ENCODE peak calls at places on chromosome 21, in four cellular contexts. T is brain microvascular endothelial cell, G is cardiac muscle cell, B is mammary epithelial cell. Q is an unnamed sample.

GRCh38 chr21:29748391-29749167 is 191.2 kb downstream of the GRIK1 start:
- DNase-seq in T (no peak), G (no peak), B (no peak), Q (peak)

GRCh38 chr21:36134820-36135390 is at the start of gene CBR3:
- DNase-seq in T (peak), G (no peak), B (no peak), Q (peak)

GRCh38 chr21:39406065-39406464 is 39.5 kb downstream of the LCA5L start:
- DNase-seq in T (no peak), G (no peak), B (no peak), Q (no peak)

GRCh38 chr21:35395728-35396127 is 346.6 kb upstream of the RUNX1 start:
- DNase-seq in T (no peak), G (no peak), B (peak), Q (peak)

GRCh38 chr21:28822882-28823335 is 169.8 kb downstream of the LTN1 start:
- DNase-seq in T (no peak), G (no peak), B (no peak), Q (peak)

GRCh38 chr21:14273736-14274538 is 58.0 kb downstream of the RBM11 start:
- DNase-seq in T (no peak), G (no peak), B (peak), Q (no peak)

GRCh38 chr21:43211085-43212071 is 42.6 kb downstream of the CRYAA start:
- DNase-seq in T (no peak), G (peak), B (no peak), Q (peak)

GRCh38 chr21:42638266-42638863 is 15.1 kb upstream of the PDE9A start:
- DNase-seq in T (no peak), G (no peak), B (no peak), Q (no peak)

GRCh38 chr21:22631066-22631465 is 1632.9 kb downstream of the NCAM2 start:
- DNase-seq in T (no peak), G (no peak), B (no peak), Q (no peak)

DNA sequence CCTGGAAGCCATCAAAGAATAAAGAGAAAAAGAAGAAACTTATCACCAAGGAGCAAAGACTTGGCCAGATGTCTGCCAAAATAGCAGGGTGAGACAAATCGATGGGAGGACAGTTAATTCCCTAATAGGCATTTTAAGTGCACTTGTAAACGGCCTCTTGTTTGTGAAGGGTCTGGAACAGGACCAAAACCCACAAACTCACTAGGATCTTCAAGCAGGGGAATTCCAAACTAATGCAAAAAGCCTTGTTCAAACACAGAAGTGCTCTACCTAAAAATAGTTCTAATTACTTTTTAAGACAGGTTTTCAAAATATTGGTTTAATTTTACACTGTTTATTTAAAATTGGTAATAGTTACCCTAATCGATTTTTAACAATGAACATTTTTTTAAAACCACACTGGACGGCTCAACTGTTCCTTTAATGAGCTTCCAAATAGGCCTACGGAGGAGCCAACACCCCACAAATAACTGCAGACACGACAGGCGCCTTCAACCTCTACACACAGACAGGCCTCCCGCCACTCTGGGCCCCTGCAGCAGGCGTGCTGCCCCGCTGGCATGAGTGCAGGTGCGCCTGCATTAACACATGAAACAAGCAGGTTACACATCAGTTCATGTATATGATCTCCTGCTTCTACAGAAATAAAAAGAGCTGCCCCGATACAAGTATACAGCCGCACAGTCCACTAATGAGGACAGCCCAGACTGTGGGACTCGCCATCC is 15.8 kb downstream of the UBE2G2 start:
- DNase-seq in T (no peak), G (peak), B (no peak), Q (peak)
- TF ChIP-seq CTCF in T (no peak), G (no peak), B (no peak), Q (no peak)

DNA sequence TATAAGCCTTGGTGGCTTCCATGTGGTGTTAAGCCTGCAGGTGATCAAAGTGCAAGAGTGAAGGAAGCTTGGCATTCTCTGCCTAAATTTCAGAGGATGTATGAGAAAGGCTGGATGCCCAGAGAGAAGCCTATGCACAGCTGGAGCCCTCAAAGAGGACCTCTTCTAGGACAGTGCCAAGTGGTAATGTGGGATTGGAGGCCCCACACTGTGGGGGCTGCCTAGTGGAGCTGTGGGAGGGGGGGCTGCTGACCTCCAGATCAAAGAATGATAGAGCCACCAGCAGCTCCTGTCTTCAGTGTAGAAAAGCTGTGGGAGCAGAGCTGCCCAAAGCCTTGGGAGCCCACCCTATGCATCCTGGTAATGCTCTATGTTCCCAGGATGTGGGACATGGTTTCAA is 1512.7 kb upstream of the TPTE start:
- DNase-seq in T (no peak), G (no peak), B (no peak), Q (no peak)
- H3K4me3 ChIP-seq in T (no peak), G (no peak), B (no peak), Q (no peak)

GRCh38 chr21:26909972-26910371 is 56.9 kb downstream of the ADAMTS5 start:
- DNase-seq in T (peak), G (peak), B (no peak), Q (no peak)
- TF ChIP-seq CTCF in T (peak), G (peak), B (no peak), Q (no peak)

DNA sequence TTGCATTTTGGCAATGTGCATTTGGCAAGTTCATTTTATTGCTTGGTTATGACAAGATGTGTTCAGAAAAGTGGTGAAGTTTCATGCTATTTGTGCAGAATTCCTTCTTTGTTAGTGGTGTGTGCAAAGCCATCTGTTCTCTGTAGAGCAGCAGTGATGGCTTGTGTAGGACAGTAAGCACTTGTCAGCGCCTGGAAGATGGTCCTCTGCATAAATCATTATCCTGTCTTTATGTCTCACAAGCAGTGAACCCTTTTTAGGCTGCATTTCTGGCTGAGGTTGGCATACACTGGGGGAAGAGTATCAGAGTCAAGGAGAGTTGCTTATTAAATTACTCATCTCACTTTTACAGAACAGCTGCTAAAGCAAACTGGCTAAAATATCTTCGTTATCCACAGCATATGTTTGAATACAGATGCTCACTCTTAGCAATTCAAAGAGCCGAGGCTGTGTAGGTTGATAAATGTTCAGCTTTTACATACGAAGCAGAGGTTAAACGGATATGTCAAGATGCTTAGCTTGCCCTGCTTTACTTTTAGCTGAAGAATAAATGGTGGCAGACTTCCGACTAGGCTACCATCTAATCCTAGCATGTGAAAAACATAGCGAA is 54.6 kb upstream of the NCAM2 start:
- DNase-seq in T (no peak), G (no peak), B (no peak), Q (no peak)
- H3K4me3 ChIP-seq in T (no peak), G (no peak), B (no peak), Q (no peak)

Q was measured in fibroblast of the aortic adventitia.